ENCODE peak calls at places on chromosomes 3 and 15, in five cellular contexts. A is ACHN, C is body of pancreas, Q is fibroblast of lung, U is SW480. G is an unnamed sample.

GRCh38 chr3:46889381-46890110 is 12.0 kb downstream of the PTH1R start:
- DNase-seq in A (no peak), C (no peak), Q (no peak), U (no peak), G (no peak)

GRCh38 chr3:182702216-182702615 is 91.1 kb upstream of the ATP11B start:
- DNase-seq in A (no peak), C (no peak), Q (no peak), U (no peak), G (no peak)

GRCh38 chr3:26637698-26638097 is 15.1 kb downstream of the LRRC3B start:
- DNase-seq in A (no peak), C (no peak), Q (no peak), U (no peak), G (no peak)

GRCh38 chr3:146803746-146804145 is 198.6 kb upstream of the PLSCR5 start:
- DNase-seq in A (no peak), C (no peak), Q (peak), U (no peak), G (peak)

GRCh38 chr15:53762916-53763315 is 3.5 kb upstream of the WDR72 start:
- DNase-seq in A (no peak), C (no peak), Q (no peak), U (no peak), G (no peak)

GRCh38 chr3:98553021-98553563 is 21.3 kb downstream of the GPR15 start:
- DNase-seq in A (no peak), C (no peak), Q (no peak), U (no peak), G (no peak)

GRCh38 chr3:13825317-13825590 is 54.6 kb downstream of the WNT7A start:
- DNase-seq in A (no peak), C (no peak), Q (no peak), U (no peak), G (no peak)

GRCh38 chr3:81887448-81887847 is 126.0 kb upstream of the GBE1 start:
- DNase-seq in A (no peak), C (no peak), Q (no peak), U (no peak), G (no peak)

GRCh38 chr15:77839970-77840609 is 207.4 kb upstream of the LINGO1 start:
- DNase-seq in A (no peak), C (no peak), Q (no peak), U (no peak), G (no peak)

GRCh38 chr3:114880078-114880477 is 267.0 kb downstream of the ZBTB20 start:
- DNase-seq in A (no peak), C (peak), Q (peak), U (no peak), G (no peak)

GRCh38 chr3:50610181-50610971 is 1.2 kb downstream of the CISH start:
- DNase-seq in A (no peak), C (peak), Q (no peak), U (no peak), G (no peak)

GRCh38 chr3:38154625-38155255 is 10.6 kb upstream of the OXSR1 start:
- DNase-seq in A (no peak), C (no peak), Q (no peak), U (no peak), G (no peak)

GRCh38 chr3:71536376-71536965 is 47.1 kb downstream of the FOXP1 start:
- DNase-seq in A (peak), C (no peak), Q (peak), U (no peak), G (no peak)

GRCh38 chr3:134675726-134676252 is 25.0 kb upstream of the KY start:
- DNase-seq in A (no peak), C (no peak), Q (peak), U (no peak), G (no peak)

GRCh38 chr3:184237211-184237610 is 7.8 kb downstream of the VWA5B2 start:
- DNase-seq in A (no peak), C (no peak), Q (no peak), U (no peak), G (no peak)

GRCh38 chr3:36677331-36678007 is 86.9 kb downstream of the DCLK3 start:
- DNase-seq in A (peak), C (no peak), Q (peak), U (peak), G (no peak)

GRCh38 chr15:55282284-55282833 is 7.3 kb downstream of the RAB27A start:
- DNase-seq in A (peak), C (peak), Q (peak), U (no peak), G (peak)

GRCh38 chr15:69820819-69821218 is 276.9 kb downstream of the TLE3 start:
- DNase-seq in A (no peak), C (no peak), Q (peak), U (no peak), G (no peak)

GRCh38 chr15:28184166-28184565 is 85.1 kb upstream of the OCA2 start:
- DNase-seq in A (no peak), C (no peak), Q (peak), U (no peak), G (no peak)

GRCh38 chr3:138686771-138687221 is 78.2 kb downstream of the FAIM start:
- DNase-seq in A (peak), C (no peak), Q (peak), U (no peak), G (no peak)

GRCh38 chr3:7074217-7074616 is 213.3 kb downstream of the GRM7 start:
- DNase-seq in A (no peak), C (no peak), Q (no peak), U (no peak), G (no peak)

GRCh38 chr3:195807681-195808121 is 4.0 kb downstream of the MUC4 start:
- DNase-seq in A (no peak), C (no peak), Q (no peak), U (no peak), G (no peak)

GRCh38 chr3:47512416-47513124 is 942 bp downstream of the ELP6 start:
- DNase-seq in A (peak), C (peak), Q (peak), U (peak), G (peak)

GRCh38 chr3:72997421-72997961 is 880 bp downstream of the PPP4R2 start:
- DNase-seq in A (peak), C (peak), Q (peak), U (peak), G (peak)

GRCh38 chr3:49454457-49454856 is 15.6 kb upstream of the DAG1 start:
- DNase-seq in A (peak), C (peak), Q (no peak), U (peak), G (no peak)

GRCh38 chr3:11611271-11611893 is 32.3 kb downstream of the VGLL4 start:
- DNase-seq in A (no peak), C (no peak), Q (peak), U (no peak), G (no peak)

GRCh38 chr15:34699968-34700640 is 54.7 kb downstream of the GJD2 start:
- DNase-seq in A (no peak), C (no peak), Q (peak), U (no peak), G (peak)

GRCh38 chr3:108243243-108243642 is 21.0 kb upstream of the IFT57 start:
- DNase-seq in A (no peak), C (no peak), Q (no peak), U (no peak), G (no peak)

GRCh38 chr15:51388726-51389125 is 47.3 kb downstream of the GLDN start:
- DNase-seq in A (no peak), C (no peak), Q (no peak), U (no peak), G (no peak)

GRCh38 chr3:143830063-143830462 is 18.2 kb downstream of the SLC9A9 start:
- DNase-seq in A (no peak), C (no peak), Q (no peak), U (no peak), G (no peak)

GRCh38 chr15:96341465-96342142 is 11.1 kb downstream of the NR2F2 start:
- DNase-seq in A (no peak), C (no peak), Q (peak), U (no peak), G (no peak)

GRCh38 chr3:194686816-194687637 is 1.3 kb downstream of the FAM43A start:
- DNase-seq in A (peak), C (peak), Q (peak), U (no peak), G (peak)

GRCh38 chr3:24686764-24687163 is 192.1 kb upstream of the THRB start:
- DNase-seq in A (peak), C (no peak), Q (peak), U (no peak), G (no peak)

GRCh38 chr3:28008235-28008634 is 233.2 kb upstream of the CMC1 start:
- DNase-seq in A (no peak), C (no peak), Q (no peak), U (no peak), G (no peak)

GRCh38 chr3:46918202-46918601 is 40.7 kb downstream of the PTH1R start:
- DNase-seq in A (no peak), C (no peak), Q (no peak), U (no peak), G (no peak)

GRCh38 chr15:47820047-47820779 is 102.9 kb downstream of the SEMA6D start:
- DNase-seq in A (no peak), C (no peak), Q (peak), U (no peak), G (no peak)

GRCh38 chr3:108552267-108553159 is 36.7 kb downstream of the CIP2A start:
- DNase-seq in A (peak), C (no peak), Q (peak), U (peak), G (peak)

GRCh38 chr15:65248506-65248905 is 37.2 kb upstream of the CILP start:
- DNase-seq in A (no peak), C (no peak), Q (no peak), U (no peak), G (no peak)

G was measured in dermis microvascular lymphatic vessel endothelial cell.